ENCODE peak calls at places on chromosomes 4 and X, in five cellular contexts. X is upper lobe of right lung, Y is sigmoid colon, C is suprapubic skin, Q is prostate gland. N is an unnamed sample.

GRCh38 chrX:47311857-47312774 is 58.3 kb upstream of the ZNF157 start:
- DNase-seq in X (peak; percentile 71), Y (peak; percentile 69), C (no peak), Q (peak; percentile 7), N (no peak)

GRCh38 chr4:40630335-40631021 is 814 bp upstream of the RBM47 start:
- DNase-seq in X (peak; percentile 91), Y (peak; percentile 74), C (peak; percentile 73), Q (peak; percentile 89), N (peak; percentile 43)

GRCh38 chrX:40166582-40166981 is 68.8 kb upstream of the BCOR start:
- DNase-seq in X (no peak), Y (no peak), C (no peak), Q (no peak), N (no peak)

GRCh38 chrX:19554786-19555185 is 39.5 kb upstream of the MAP3K15 start:
- DNase-seq in X (no peak), Y (no peak), C (no peak), Q (no peak), N (no peak)

GRCh38 chrX:109974906-109975655 is 27.8 kb upstream of the TMEM164 start:
- DNase-seq in X (no peak), Y (no peak), C (no peak), Q (no peak), N (no peak)

GRCh38 chr4:1193206-1194027 is 21.0 kb upstream of the SPON2 start:
- DNase-seq in X (peak; percentile 50), Y (peak; percentile 58), C (peak; percentile 71), Q (no peak), N (no peak)

GRCh38 chr4:166252487-166253402 is 379.7 kb downstream of the TLL1 start:
- DNase-seq in X (no peak), Y (no peak), C (no peak), Q (no peak), N (no peak)

GRCh38 chr4:76147454-76148141 is 599 bp downstream of the NUP54 start:
- DNase-seq in X (peak; percentile 80), Y (peak; percentile 72), C (peak; percentile 67), Q (peak; percentile 22), N (peak; percentile 23)

GRCh38 chr4:98430708-98431403 is 169.7 kb downstream of the RAP1GDS1 start:
- DNase-seq in X (no peak), Y (no peak), C (no peak), Q (no peak), N (no peak)

GRCh38 chrX:129654652-129655546 is at the start of gene APLN:
- DNase-seq in X (peak; percentile 67), Y (no peak), C (no peak), Q (no peak), N (no peak)

GRCh38 chr4:62070291-62070852 is 870.2 kb downstream of the ADGRL3 start:
- DNase-seq in X (peak; percentile 29), Y (peak; percentile 37), C (no peak), Q (no peak), N (no peak)

GRCh38 chr4:2395038-2395437 is 23.4 kb downstream of the ZFYVE28 start:
- DNase-seq in X (no peak), Y (no peak), C (no peak), Q (no peak), N (no peak)

GRCh38 chr4:183256343-183256742 is 63.7 kb downstream of the CLDN22 start:
- DNase-seq in X (no peak), Y (no peak), C (no peak), Q (no peak), N (no peak)

GRCh38 chrX:113305496-113305895 is 464.9 kb upstream of the AMOT start:
- DNase-seq in X (no peak), Y (no peak), C (no peak), Q (no peak), N (no peak)

GRCh38 chr4:89556596-89557305 is 249.2 kb upstream of the GPRIN3 start:
- DNase-seq in X (no peak), Y (no peak), C (no peak), Q (no peak), N (no peak)

GRCh38 chr4:155578219-155578618 is 88.4 kb upstream of the GUCY1A1 start:
- DNase-seq in X (no peak), Y (no peak), C (no peak), Q (no peak), N (no peak)

GRCh38 chr4:4425119-4425690 is 38.3 kb downstream of the NSG1 start:
- DNase-seq in X (no peak), Y (peak; percentile 27), C (no peak), Q (no peak), N (no peak)

GRCh38 chr4:3851211-3851610 is 85.0 kb downstream of the ADRA2C start:
- DNase-seq in X (no peak), Y (no peak), C (no peak), Q (no peak), N (no peak)

GRCh38 chr4:7691992-7692391 is 247.7 kb downstream of the AFAP1 start:
- DNase-seq in X (no peak), Y (no peak), C (no peak), Q (no peak), N (no peak)

GRCh38 chr4:37101686-37102085 is 142.9 kb upstream of the NWD2 start:
- DNase-seq in X (no peak), Y (no peak), C (no peak), Q (no peak), N (no peak)

GRCh38 chr4:147678121-147678520 is 5.8 kb downstream of the PRMT9 start:
- DNase-seq in X (no peak), Y (no peak), C (no peak), Q (no peak), N (no peak)

GRCh38 chr4:66475596-66475995 is 805.3 kb upstream of the EPHA5 start:
- DNase-seq in X (no peak), Y (no peak), C (no peak), Q (no peak), N (no peak)

GRCh38 chrX:6959006-6959405 is 188.5 kb upstream of the STS start:
- DNase-seq in X (no peak), Y (no peak), C (no peak), Q (no peak), N (no peak)

GRCh38 chrX:108199691-108200090 is 108.1 kb downstream of the ATG4A start:
- DNase-seq in X (no peak), Y (no peak), C (no peak), Q (no peak), N (no peak)

GRCh38 chr4:14607578-14607977 is 394.7 kb upstream of the CPEB2 start:
- DNase-seq in X (no peak), Y (no peak), C (no peak), Q (no peak), N (no peak)

GRCh38 chrX:44440006-44440405 is 96.5 kb upstream of the EFHC2 start:
- DNase-seq in X (no peak), Y (no peak), C (no peak), Q (no peak), N (no peak)

GRCh38 chr4:55074386-55074785 is 51.0 kb downstream of the KDR start:
- DNase-seq in X (no peak), Y (no peak), C (no peak), Q (no peak), N (no peak)

GRCh38 chr4:40182979-40183378 is 13.9 kb upstream of the RHOH start:
- DNase-seq in X (no peak), Y (no peak), C (no peak), Q (no peak), N (no peak)

GRCh38 chrX:10508891-10509290 is 111.5 kb downstream of the MID1 start:
- DNase-seq in X (no peak), Y (no peak), C (no peak), Q (no peak), N (no peak)

GRCh38 chr4:101954975-101955678 is 164.6 kb downstream of the BANK1 start:
- DNase-seq in X (no peak), Y (no peak), C (no peak), Q (no peak), N (no peak)

DNA sequence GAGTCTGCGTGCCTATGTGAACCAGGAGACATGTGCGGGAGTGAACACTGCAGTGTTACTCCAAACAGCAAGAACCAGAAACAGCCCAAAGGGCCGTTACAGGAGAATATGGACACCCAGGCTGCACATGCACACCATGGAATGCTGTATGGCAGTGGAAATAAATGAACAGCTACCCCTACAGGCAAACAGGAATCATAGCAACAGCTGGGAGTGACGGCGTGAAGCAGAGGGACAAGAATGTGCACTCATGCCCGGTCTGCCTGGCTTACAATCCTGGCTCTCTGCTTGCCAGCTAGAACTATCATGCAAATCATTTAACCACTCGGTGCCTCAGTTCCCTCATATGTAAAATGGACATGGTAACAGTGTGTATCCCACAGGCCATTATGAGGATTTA is 16.6 kb downstream of the GPKOW start:
- DNase-seq in X (no peak), Y (no peak), C (no peak), Q (no peak), N (no peak)
- TF ChIP-seq CTCF in X (peak; percentile 40), Y (peak; percentile 38), C (peak; percentile 31), Q (peak; percentile 25), N (peak; percentile 28)

DNA sequence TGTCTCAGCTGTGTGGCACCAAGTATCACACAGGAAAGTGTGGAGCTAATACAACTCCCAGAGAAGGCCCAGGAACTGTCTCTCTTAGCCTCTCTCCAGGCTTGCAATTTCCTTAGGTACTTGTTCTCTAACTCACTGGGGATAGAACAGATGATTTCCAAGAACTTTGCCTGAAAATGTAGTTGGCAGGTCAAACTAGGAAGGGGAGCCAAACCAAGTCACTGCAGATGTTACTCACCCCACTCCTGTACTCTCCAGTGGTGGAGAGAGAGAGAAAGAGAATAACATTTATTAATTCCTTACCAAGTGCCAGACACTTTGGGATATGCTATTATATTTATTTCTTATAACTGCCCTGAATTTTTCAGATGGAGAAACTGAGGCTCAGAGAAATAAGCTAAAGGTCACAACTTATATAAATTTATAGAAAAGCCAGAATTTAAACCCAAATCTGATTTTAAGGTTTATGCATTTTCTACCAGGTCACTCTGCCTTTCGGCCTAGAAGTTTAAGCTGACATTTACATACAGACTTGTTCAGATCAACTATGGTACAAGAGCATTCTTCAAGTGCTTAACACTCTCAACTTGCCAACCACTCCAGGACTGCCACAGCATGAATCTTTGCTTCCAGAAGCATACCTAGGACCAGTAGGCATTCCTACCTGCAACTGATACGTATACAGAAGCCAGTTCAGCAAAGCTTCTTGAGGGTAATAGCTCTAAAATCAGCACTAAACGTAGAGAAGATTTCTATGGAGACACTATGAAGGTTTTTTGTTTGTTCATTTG is 248.6 kb upstream of the ETNPPL start:
- DNase-seq in X (no peak), Y (no peak), C (no peak), Q (no peak), N (no peak)
- TF ChIP-seq CTCF in X (no peak), Y (no peak), C (no peak), Q (no peak), N (no peak)

GRCh38 chrX:17744896-17745523 is 7.7 kb downstream of the SCML1 start:
- DNase-seq in X (no peak), Y (no peak), C (no peak), Q (no peak), N (no peak)
- TF ChIP-seq CTCF in X (peak; percentile 33), Y (no peak), C (no peak), Q (peak; percentile 45), N (no peak)

GRCh38 chr4:8906668-8906970 is 35.0 kb upstream of the HMX1 start:
- DNase-seq in X (peak; percentile 32), Y (peak; percentile 25), C (peak; percentile 34), Q (no peak), N (no peak)

GRCh38 chr4:8905773-8906667 is 34.4 kb upstream of the HMX1 start:
- DNase-seq in X (peak; percentile 53), Y (peak; percentile 62), C (peak; percentile 44), Q (no peak), N (no peak)

GRCh38 chr4:8906991-8907595 is 35.5 kb upstream of the HMX1 start:
- DNase-seq in X (no peak), Y (peak; percentile 40), C (peak; percentile 33), Q (no peak), N (no peak)

GRCh38 chr4:8908206-8908893 is 36.7 kb upstream of the HMX1 start:
- DNase-seq in X (peak; percentile 55), Y (peak; percentile 53), C (peak; percentile 45), Q (no peak), N (peak; percentile 37)

GRCh38 chr4:8907596-8908205 is 36.1 kb upstream of the HMX1 start:
- DNase-seq in X (peak; percentile 57), Y (peak; percentile 29), C (peak; percentile 40), Q (no peak), N (no peak)
- TF ChIP-seq CTCF in X (no peak), Y (no peak), C (no peak), Q (no peak), N (no peak)